ENCODE peak calls at places on chromosomes 3 and 15, in eight cellular contexts. One of them, this sample, is unnamed.

GRCh38 chr15:69388259-69388658 is 25.9 kb upstream of the KIF23 start:
- DNase-seq in SK-N-SH: no peak
- DNase-seq in HCT116: no peak
- DNase-seq in HepG2: no peak
- DNase-seq in K562: no peak
- DNase-seq in endothelial cell of umbilical vein: no peak
- DNase-seq in H1: no peak
- DNase-seq in GM12878: no peak
- DNase-seq in this sample: no peak

GRCh38 chr15:68704496-68705021 is 116.1 kb downstream of the ANP32A start:
- DNase-seq in SK-N-SH: no peak
- DNase-seq in HCT116: no peak
- DNase-seq in HepG2: no peak
- DNase-seq in K562: peak; percentile 17
- DNase-seq in endothelial cell of umbilical vein: peak; percentile 79
- DNase-seq in H1: no peak
- DNase-seq in GM12878: no peak
- DNase-seq in this sample: no peak

GRCh38 chr3:179945569-179945968 is 91.2 kb downstream of the PEX5L start:
- DNase-seq in SK-N-SH: no peak
- DNase-seq in HCT116: no peak
- DNase-seq in HepG2: no peak
- DNase-seq in K562: no peak
- DNase-seq in endothelial cell of umbilical vein: no peak
- DNase-seq in H1: no peak
- DNase-seq in GM12878: no peak
- DNase-seq in this sample: no peak

GRCh38 chr3:110420158-110420641 is 651.4 kb upstream of the NECTIN3 start:
- DNase-seq in SK-N-SH: no peak
- DNase-seq in HCT116: peak; percentile 64
- DNase-seq in HepG2: no peak
- DNase-seq in K562: no peak
- DNase-seq in endothelial cell of umbilical vein: peak; percentile 94
- DNase-seq in H1: no peak
- DNase-seq in GM12878: no peak
- DNase-seq in this sample: no peak

GRCh38 chr3:173402656-173403055 is 5.1 kb downstream of the NLGN1 start:
- DNase-seq in SK-N-SH: no peak
- DNase-seq in HCT116: no peak
- DNase-seq in HepG2: no peak
- DNase-seq in K562: no peak
- DNase-seq in endothelial cell of umbilical vein: no peak
- DNase-seq in H1: no peak
- DNase-seq in GM12878: no peak
- DNase-seq in this sample: no peak

GRCh38 chr3:33636125-33636855 is 81.8 kb downstream of the CLASP2 start:
- DNase-seq in SK-N-SH: peak; percentile 49
- DNase-seq in HCT116: peak; percentile 44
- DNase-seq in HepG2: peak; percentile 56
- DNase-seq in K562: peak; percentile 33
- DNase-seq in endothelial cell of umbilical vein: peak; percentile 70
- DNase-seq in H1: no peak
- DNase-seq in GM12878: no peak
- DNase-seq in this sample: no peak

GRCh38 chr3:95905182-95905581 is 909.2 kb upstream of the EPHA6 start:
- DNase-seq in SK-N-SH: no peak
- DNase-seq in HCT116: no peak
- DNase-seq in HepG2: no peak
- DNase-seq in K562: no peak
- DNase-seq in endothelial cell of umbilical vein: peak; percentile 27
- DNase-seq in H1: no peak
- DNase-seq in GM12878: no peak
- DNase-seq in this sample: no peak

GRCh38 chr3:5072100-5072816 is 49.8 kb upstream of the ARL8B start:
- DNase-seq in SK-N-SH: no peak
- DNase-seq in HCT116: no peak
- DNase-seq in HepG2: no peak
- DNase-seq in K562: no peak
- DNase-seq in endothelial cell of umbilical vein: no peak
- DNase-seq in H1: no peak
- DNase-seq in GM12878: no peak
- DNase-seq in this sample: no peak

GRCh38 chr15:92115834-92116233 is 262.3 kb downstream of the SLCO3A1 start:
- DNase-seq in SK-N-SH: no peak
- DNase-seq in HCT116: no peak
- DNase-seq in HepG2: no peak
- DNase-seq in K562: no peak
- DNase-seq in endothelial cell of umbilical vein: no peak
- DNase-seq in H1: no peak
- DNase-seq in GM12878: no peak
- DNase-seq in this sample: no peak

GRCh38 chr3:99658274-99658673 is 19.9 kb downstream of the COL8A1 start:
- DNase-seq in SK-N-SH: no peak
- DNase-seq in HCT116: no peak
- DNase-seq in HepG2: no peak
- DNase-seq in K562: no peak
- DNase-seq in endothelial cell of umbilical vein: no peak
- DNase-seq in H1: no peak
- DNase-seq in GM12878: no peak
- DNase-seq in this sample: no peak

GRCh38 chr15:77580991-77581682 is 51.6 kb downstream of the LINGO1 start:
- DNase-seq in SK-N-SH: no peak
- DNase-seq in HCT116: no peak
- DNase-seq in HepG2: no peak
- DNase-seq in K562: no peak
- DNase-seq in endothelial cell of umbilical vein: no peak
- DNase-seq in H1: no peak
- DNase-seq in GM12878: no peak
- DNase-seq in this sample: no peak

GRCh38 chr3:169241928-169242751 is 421.4 kb downstream of the MECOM start:
- DNase-seq in SK-N-SH: peak; percentile 6
- DNase-seq in HCT116: no peak
- DNase-seq in HepG2: no peak
- DNase-seq in K562: no peak
- DNase-seq in endothelial cell of umbilical vein: peak; percentile 87
- DNase-seq in H1: no peak
- DNase-seq in GM12878: no peak
- DNase-seq in this sample: no peak

GRCh38 chr3:142445816-142446254 is 2.0 kb downstream of the XRN1 start:
- DNase-seq in SK-N-SH: no peak
- DNase-seq in HCT116: no peak
- DNase-seq in HepG2: peak; percentile 12
- DNase-seq in K562: no peak
- DNase-seq in endothelial cell of umbilical vein: peak; percentile 14
- DNase-seq in H1: no peak
- DNase-seq in GM12878: peak; percentile 44
- DNase-seq in this sample: no peak

GRCh38 chr15:96303503-96304054 is 26.9 kb upstream of the NR2F2 start:
- DNase-seq in SK-N-SH: no peak
- DNase-seq in HCT116: no peak
- DNase-seq in HepG2: no peak
- DNase-seq in K562: no peak
- DNase-seq in endothelial cell of umbilical vein: no peak
- DNase-seq in H1: no peak
- DNase-seq in GM12878: no peak
- DNase-seq in this sample: no peak

GRCh38 chr3:134447371-134447770 is 38.4 kb downstream of the ANAPC13 start:
- DNase-seq in SK-N-SH: no peak
- DNase-seq in HCT116: no peak
- DNase-seq in HepG2: no peak
- DNase-seq in K562: no peak
- DNase-seq in endothelial cell of umbilical vein: peak; percentile 54
- DNase-seq in H1: no peak
- DNase-seq in GM12878: no peak
- DNase-seq in this sample: no peak

GRCh38 chr15:27119695-27120266 is 148.8 kb downstream of the GABRG3 start:
- DNase-seq in SK-N-SH: no peak
- DNase-seq in HCT116: no peak
- DNase-seq in HepG2: no peak
- DNase-seq in K562: no peak
- DNase-seq in endothelial cell of umbilical vein: no peak
- DNase-seq in H1: no peak
- DNase-seq in GM12878: no peak
- DNase-seq in this sample: no peak

GRCh38 chr15:50358805-50359204 is 3.8 kb upstream of the GABPB1 start:
- DNase-seq in SK-N-SH: peak; percentile 40
- DNase-seq in HCT116: peak; percentile 47
- DNase-seq in HepG2: peak; percentile 57
- DNase-seq in K562: peak; percentile 26
- DNase-seq in endothelial cell of umbilical vein: peak; percentile 41
- DNase-seq in H1: no peak
- DNase-seq in GM12878: no peak
- DNase-seq in this sample: no peak

GRCh38 chr3:5136619-5137429 is 14.7 kb downstream of the ARL8B start:
- DNase-seq in SK-N-SH: peak; percentile 37
- DNase-seq in HCT116: no peak
- DNase-seq in HepG2: peak; percentile 49
- DNase-seq in K562: no peak
- DNase-seq in endothelial cell of umbilical vein: peak; percentile 19
- DNase-seq in H1: no peak
- DNase-seq in GM12878: no peak
- DNase-seq in this sample: no peak

DNA sequence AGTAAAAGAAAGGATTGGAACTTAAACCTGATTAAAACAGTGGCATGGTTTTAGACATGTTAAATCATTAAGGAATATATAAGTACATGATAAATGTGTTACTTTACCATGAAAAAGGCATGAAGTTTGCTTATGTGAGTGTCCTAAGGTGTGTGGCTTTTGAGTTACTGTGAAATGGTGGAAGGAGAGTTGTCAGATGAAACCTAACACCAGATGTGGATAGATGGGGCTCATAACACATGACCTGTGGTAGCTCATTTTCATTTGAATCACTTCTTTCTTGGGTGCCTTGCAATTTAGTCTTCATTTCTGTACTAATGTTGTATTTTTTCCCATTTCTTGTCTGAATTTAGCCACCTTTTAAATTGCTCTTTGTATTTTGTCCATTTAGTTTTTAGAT is 13.0 kb downstream of the MEF2A start:
- DNase-seq in SK-N-SH: no peak
- DNase-seq in HCT116: no peak
- DNase-seq in HepG2: no peak
- DNase-seq in K562: no peak
- DNase-seq in endothelial cell of umbilical vein: no peak
- DNase-seq in H1: no peak
- DNase-seq in GM12878: no peak
- DNase-seq in this sample: no peak
- H3K9ac ChIP-seq in SK-N-SH: no peak overlapping the region
- H3K9ac ChIP-seq in HCT116: no peak overlapping the region
- H3K9ac ChIP-seq in HepG2: no peak overlapping the region
- H3K9ac ChIP-seq in K562: no peak overlapping the region
- H3K9ac ChIP-seq in endothelial cell of umbilical vein: no peak overlapping the region
- H3K9ac ChIP-seq in H1: no peak overlapping the region
- H3K9ac ChIP-seq in GM12878: no peak overlapping the region
- H3K9ac ChIP-seq in this sample: no peak overlapping the region

DNA sequence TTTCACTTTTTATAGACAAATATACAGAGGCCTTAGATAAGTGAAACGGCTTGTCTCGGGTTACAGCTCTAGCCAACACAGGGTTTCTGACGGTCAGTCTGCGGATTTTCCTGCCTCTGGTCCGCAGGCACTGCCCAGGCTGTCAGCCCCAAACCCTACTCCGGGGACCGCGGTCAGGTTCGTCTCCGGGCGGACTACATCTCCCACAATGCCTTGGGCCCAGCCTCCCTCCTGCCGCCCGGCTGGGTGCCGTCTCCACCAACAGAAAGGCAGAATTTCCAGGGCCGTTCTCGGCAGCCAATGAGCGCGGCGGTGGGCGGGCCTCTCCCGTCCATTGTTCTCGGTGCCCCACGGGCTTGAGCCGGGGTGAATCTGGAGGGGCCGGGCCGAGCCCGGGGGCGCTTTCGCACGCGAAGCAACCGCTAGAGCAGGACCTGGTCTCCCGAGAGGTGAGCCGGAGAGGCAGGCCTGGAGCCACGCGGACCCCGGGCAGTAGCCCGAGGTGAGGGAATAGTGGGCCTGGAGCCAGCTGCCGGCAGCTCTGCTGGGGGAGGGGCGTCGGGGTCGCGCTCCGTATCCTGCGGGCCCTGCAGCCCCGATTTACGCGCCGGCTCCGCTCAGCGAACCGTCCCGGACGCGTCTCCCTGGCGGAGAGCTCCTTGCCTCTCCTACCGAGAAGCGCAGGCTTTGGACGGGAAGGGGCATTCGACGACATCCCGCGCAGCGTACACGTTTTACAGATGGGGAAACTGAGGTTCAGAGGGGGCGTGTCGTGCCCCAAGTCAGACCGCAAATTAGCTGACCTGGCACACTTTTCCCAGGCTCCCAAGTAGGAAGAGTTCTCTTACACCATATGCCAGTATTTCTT is at the start of gene ZSCAN2:
- DNase-seq in SK-N-SH: peak; percentile 95
- DNase-seq in HCT116: peak; percentile 80
- DNase-seq in HepG2: peak; percentile 91
- DNase-seq in K562: peak; percentile 96
- DNase-seq in endothelial cell of umbilical vein: peak; percentile 96
- DNase-seq in H1: peak; percentile 89
- DNase-seq in GM12878: peak; percentile 66
- DNase-seq in this sample: peak; percentile 42
- TF ChIP-seq POLR2AphosphoS5 in SK-N-SH: peak; percentile 75
- TF ChIP-seq POLR2AphosphoS5 in HCT116: peak; percentile 46
- TF ChIP-seq POLR2AphosphoS5 in HepG2: peak; percentile 71
- TF ChIP-seq POLR2AphosphoS5 in K562: peak; percentile 32
- TF ChIP-seq POLR2AphosphoS5 in endothelial cell of umbilical vein: peak; percentile 64
- TF ChIP-seq POLR2AphosphoS5 in H1: peak; percentile 51
- TF ChIP-seq POLR2AphosphoS5 in GM12878: peak; percentile 65
- TF ChIP-seq POLR2AphosphoS5 in this sample: peak; percentile 80

DNA sequence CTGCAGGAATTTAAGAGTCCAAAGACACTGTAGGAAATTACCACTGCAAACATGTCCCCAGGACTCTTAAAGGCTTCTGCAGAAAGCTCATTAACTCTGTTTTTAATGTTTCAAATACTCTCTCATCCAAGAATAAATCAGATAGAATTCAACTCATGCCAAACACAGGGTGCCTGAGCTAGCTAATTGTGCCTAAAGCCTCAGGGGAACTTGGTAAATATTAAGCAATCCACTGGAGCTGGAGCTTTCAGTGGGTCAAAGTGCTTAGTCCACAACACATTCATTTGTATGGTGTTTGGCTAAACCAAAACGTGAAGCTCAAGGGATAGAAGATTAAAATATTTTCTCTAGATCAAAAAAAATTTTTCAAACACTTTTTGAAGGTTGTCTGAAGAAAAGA is 131.4 kb downstream of the THRB start:
- DNase-seq in SK-N-SH: no peak
- DNase-seq in HCT116: no peak
- DNase-seq in HepG2: peak; percentile 90
- DNase-seq in K562: no peak
- DNase-seq in endothelial cell of umbilical vein: no peak
- DNase-seq in H1: no peak
- DNase-seq in GM12878: no peak
- DNase-seq in this sample: no peak
- H3K9ac ChIP-seq in SK-N-SH: no peak overlapping the region
- H3K9ac ChIP-seq in HCT116: no peak overlapping the region
- H3K9ac ChIP-seq in HepG2: peak overlapping the region; percentile 47
- H3K9ac ChIP-seq in K562: no peak overlapping the region
- H3K9ac ChIP-seq in endothelial cell of umbilical vein: no peak overlapping the region
- H3K9ac ChIP-seq in H1: no peak overlapping the region
- H3K9ac ChIP-seq in GM12878: no peak overlapping the region
- H3K9ac ChIP-seq in this sample: no peak overlapping the region

DNA sequence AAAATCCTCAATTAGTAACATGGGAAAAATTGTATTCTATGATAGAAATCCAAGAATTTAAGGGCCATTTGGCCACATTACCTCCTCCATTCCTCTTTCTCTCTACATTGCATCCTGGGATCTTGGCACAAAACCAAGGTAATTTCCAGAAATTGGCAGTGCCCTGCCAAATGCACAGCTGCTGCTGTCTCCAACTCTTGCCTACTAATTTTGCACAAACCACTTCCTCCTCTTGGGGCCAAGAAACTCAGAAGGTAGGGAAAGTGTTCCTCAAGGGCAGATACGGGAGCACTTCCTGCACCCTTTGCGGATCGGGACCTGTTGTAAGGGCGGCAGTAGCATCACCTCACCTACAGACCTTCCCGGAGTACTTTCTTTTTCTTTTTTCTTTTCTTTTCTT is 57.8 kb downstream of the MAP3K13 start:
- DNase-seq in SK-N-SH: no peak
- DNase-seq in HCT116: no peak
- DNase-seq in HepG2: no peak
- DNase-seq in K562: no peak
- DNase-seq in endothelial cell of umbilical vein: no peak
- DNase-seq in H1: no peak
- DNase-seq in GM12878: peak; percentile 11
- DNase-seq in this sample: no peak
- TF ChIP-seq POLR2AphosphoS5 in SK-N-SH: no peak
- TF ChIP-seq POLR2AphosphoS5 in HCT116: no peak
- TF ChIP-seq POLR2AphosphoS5 in HepG2: no peak
- TF ChIP-seq POLR2AphosphoS5 in K562: no peak
- TF ChIP-seq POLR2AphosphoS5 in endothelial cell of umbilical vein: no peak
- TF ChIP-seq POLR2AphosphoS5 in H1: no peak
- TF ChIP-seq POLR2AphosphoS5 in GM12878: no peak
- TF ChIP-seq POLR2AphosphoS5 in this sample: no peak